ENCODE peak calls at places on chromosomes 6 and 20, in four cellular contexts. E is endodermal cell, T is ascending aorta, L is brain microvascular endothelial cell. D is an unnamed sample.

GRCh38 chr6:71349395-71349794 is 60.8 kb downstream of the OGFRL1 start:
- DNase-seq in E (no peak), L (no peak), T (no peak), D (no peak)

GRCh38 chr20:13700761-13701160 is 62.0 kb upstream of the TASP1 start:
- DNase-seq in E (no peak), L (no peak), T (no peak), D (no peak)

GRCh38 chr6:26459023-26459810 is 1.5 kb downstream of the BTN2A1 start:
- DNase-seq in T (no peak), E (no peak), L (no peak), D (no peak)

GRCh38 chr6:129744201-129744879 is 34.4 kb upstream of the ARHGAP18 start:
- DNase-seq in T (no peak), E (no peak), L (peak), D (no peak)

GRCh38 chr6:26338810-26339209 is 26.2 kb upstream of the BTN3A2 start:
- DNase-seq in E (no peak), T (no peak), L (no peak), D (no peak)

GRCh38 chr6:39197521-39198500 is 31.5 kb downstream of the KCNK5 start:
- DNase-seq in T (no peak), L (no peak), E (no peak), D (peak)

GRCh38 chr6:150272264-150272975 is 96.4 kb upstream of the IYD start:
- DNase-seq in E (no peak), T (no peak), L (no peak), D (no peak)

GRCh38 chr20:5136096-5136495 is 9.3 kb downstream of the CDS2 start:
- DNase-seq in E (peak), T (no peak), L (no peak), D (no peak)

GRCh38 chr20:46703435-46703834 is 6.0 kb upstream of the SLC2A10 start:
- DNase-seq in L (no peak), E (no peak), T (no peak), D (no peak)

GRCh38 chr6:137722749-137723272 is 144.2 kb upstream of the TNFAIP3 start:
- DNase-seq in T (no peak), E (no peak), L (no peak), D (no peak)

GRCh38 chr20:18056174-18057105 is 1.3 kb downstream of the OVOL2 start:
- DNase-seq in L (no peak), T (no peak), E (peak), D (no peak)

GRCh38 chr6:119313937-119314893 is 35.3 kb downstream of the MAN1A1 start:
- DNase-seq in L (no peak), E (no peak), T (no peak), D (no peak)

GRCh38 chr20:41245086-41245707 is 72.3 kb downstream of the ZHX3 start:
- DNase-seq in L (no peak), T (no peak), E (peak), D (no peak)
- TF ChIP-seq CTCF in L (peak), T (peak), E (no peak), D (no peak)

GRCh38 chr20:53220482-53221307 is 248.5 kb downstream of the TSHZ2 start:
- DNase-seq in E (no peak), L (no peak), T (no peak), D (no peak)

GRCh38 chr20:53226788-53227187 is 254.6 kb downstream of the TSHZ2 start:
- DNase-seq in E (no peak), T (no peak), L (no peak), D (no peak)

GRCh38 chr20:53222932-53223331 is 250.8 kb downstream of the TSHZ2 start:
- DNase-seq in L (no peak), T (no peak), E (no peak), D (no peak)

GRCh38 chr20:53227523-53227922 is 255.4 kb downstream of the TSHZ2 start:
- DNase-seq in T (no peak), E (no peak), L (no peak), D (no peak)

GRCh38 chr20:53224851-53225250 is 252.7 kb downstream of the TSHZ2 start:
- DNase-seq in L (no peak), E (no peak), T (no peak), D (no peak)
- H3K4me3 ChIP-seq in L (no peak), E (no peak), T (no peak), D (no peak)

GRCh38 chr20:3768342-3769130 is 983 bp upstream of the ADISSP start:
- DNase-seq in E (peak), T (no peak), L (peak), D (peak)

GRCh38 chr20:3766381-3766780 is 1.2 kb downstream of the ADISSP start:
- DNase-seq in E (no peak), L (no peak), T (no peak), D (no peak)

GRCh38 chr20:3765171-3765887 is 2.2 kb downstream of the ADISSP start:
- DNase-seq in L (no peak), T (no peak), E (peak), D (no peak)

GRCh38 chr20:3766832-3767433 is 620 bp downstream of the ADISSP start:
- DNase-seq in E (no peak), L (no peak), T (no peak), D (no peak)

GRCh38 chr20:3767434-3768341 is at the start of gene ADISSP:
- DNase-seq in E (peak), T (peak), L (peak), D (peak)
- TF ChIP-seq CTCF in E (no peak), T (peak), L (peak), D (no peak)

GRCh38 chr6:167678102-167679101 is 148.3 kb upstream of the AFDN start:
- DNase-seq in T (no peak), L (no peak), E (peak), D (no peak)
- H3K4me3 ChIP-seq in T (peak), L (peak), E (peak), D (no peak)

GRCh38 chr20:21509597-21510331 is 4.1 kb downstream of the NKX2-2 start:
- DNase-seq in E (peak), T (no peak), L (no peak), D (no peak)
- TF ChIP-seq CTCF in E (peak), T (no peak), L (peak), D (no peak)

DNA sequence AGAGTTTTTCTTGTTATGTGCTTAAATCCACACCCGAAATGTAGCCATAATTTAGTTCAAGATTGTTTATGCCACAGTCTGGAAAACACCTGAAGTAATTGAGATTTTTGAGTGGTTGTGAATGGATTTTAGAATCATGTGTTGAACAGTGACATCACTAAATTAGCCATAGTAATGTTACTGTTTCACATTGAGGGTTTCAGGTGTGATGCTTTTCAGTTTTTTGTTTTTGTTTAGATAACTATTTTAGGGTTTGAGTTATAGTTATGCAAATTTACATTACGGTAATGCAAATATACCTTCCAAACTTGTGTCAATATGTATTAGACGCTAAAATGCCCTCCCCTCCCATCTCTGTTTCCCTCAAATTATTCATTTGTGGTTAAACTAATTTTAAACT is 22.9 kb downstream of the QKI start:
- DNase-seq in L (no peak), E (no peak), T (no peak), D (no peak)
- H3K4me3 ChIP-seq in L (no peak), E (no peak), T (no peak), D (no peak)

D was measured in LNCaP clone FGC.